ENCODE peak calls at places on chromosome 20, in eight cellular contexts. I is right lobe of liver; T is fibroblast of lung; A is psoas muscle; U is upper lobe of right lung; Y is sigmoid colon; X is cardiac muscle cell; O is effector memory CD4-positive, alpha-beta T cell. W is an unnamed sample. For H3K4me1, the result is how much of the 10 kb centered on the place peaks cover.

GRCh38 chr20:20102163-20102562 is 49.8 kb downstream of the CFAP61 start:
- DNase-seq in I (no peak), T (no peak), A (no peak), U (no peak), Y (no peak), X (no peak), O (no peak), W (no peak)

GRCh38 chr20:1952737-1953530 is 40.9 kb downstream of the PDYN start:
- DNase-seq in I (no peak), T (no peak), A (no peak), U (no peak), Y (peak), X (no peak), O (no peak), W (no peak)

GRCh38 chr20:23248524-23248923 is 102.1 kb upstream of the NXT1 start:
- DNase-seq in I (no peak), T (no peak), A (no peak), U (no peak), Y (no peak), X (no peak), O (no peak), W (no peak)

GRCh38 chr20:2109425-2110210 is 8.0 kb downstream of the STK35 start:
- DNase-seq in I (no peak), T (peak), A (peak), U (no peak), Y (peak), X (peak), O (no peak), W (no peak)

GRCh38 chr20:5844063-5844681 is 94.0 kb downstream of the SHLD1 start:
- DNase-seq in I (no peak), T (peak), A (no peak), U (no peak), Y (no peak), X (no peak), O (peak), W (no peak)

GRCh38 chr20:38805958-38806854 is 709 bp downstream of the PPP1R16B start:
- DNase-seq in I (no peak), T (no peak), A (no peak), U (peak), Y (no peak), X (peak), O (peak), W (peak)

GRCh38 chr20:46102940-46103339 is 13.2 kb upstream of the NCOA5 start:
- DNase-seq in I (no peak), T (no peak), A (no peak), U (no peak), Y (no peak), X (no peak), O (no peak), W (no peak)

GRCh38 chr20:10609276-10609675 is 64.5 kb downstream of the JAG1 start:
- DNase-seq in I (no peak), T (peak), A (peak), U (no peak), Y (peak), X (no peak), O (no peak), W (no peak)

GRCh38 chr20:38692436-38693411 is 31.6 kb upstream of the SLC32A1 start:
- DNase-seq in I (peak), T (peak), A (no peak), U (no peak), Y (no peak), X (peak), O (no peak), W (no peak)

GRCh38 chr20:57922701-57923100 is 212.9 kb upstream of the PMEPA1 start:
- DNase-seq in I (no peak), T (no peak), A (no peak), U (peak), Y (no peak), X (no peak), O (no peak), W (no peak)

DNA sequence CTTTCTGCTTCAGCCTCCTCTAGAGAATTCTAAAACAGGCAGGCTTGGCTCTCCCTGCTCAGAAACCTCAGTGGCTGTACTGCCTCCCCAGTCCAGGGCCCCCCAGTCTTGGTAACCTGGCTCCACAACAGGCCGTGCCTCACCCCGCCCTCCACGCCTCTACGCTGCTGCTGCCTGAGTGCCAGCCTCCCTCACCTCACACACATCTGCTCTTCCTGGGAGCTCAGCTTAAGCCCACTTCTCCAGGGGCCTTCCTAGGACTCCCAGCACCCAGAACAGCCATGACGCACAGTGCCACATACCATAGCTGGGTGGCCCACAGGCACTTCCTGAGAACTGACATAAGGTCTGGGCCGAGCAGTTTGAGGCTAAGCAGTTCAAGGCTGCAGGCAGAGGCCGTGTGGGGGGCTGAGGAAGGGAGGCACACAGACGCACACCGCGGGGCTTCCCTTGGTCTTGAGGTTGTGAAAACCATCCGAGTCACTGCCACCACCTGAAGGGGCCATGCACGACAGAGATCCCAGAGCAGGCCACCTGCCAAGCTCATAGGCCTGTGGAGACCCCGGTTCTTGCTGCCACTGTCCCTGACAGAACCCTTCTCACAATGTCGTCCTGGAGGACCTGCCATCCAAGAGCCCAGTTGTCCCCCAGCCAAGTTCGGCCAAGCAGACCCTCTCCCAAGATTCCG is 42.6 kb downstream of the DSTN start:
- DNase-seq in I (no peak), T (peak), A (no peak), U (peak), Y (peak), X (no peak), O (peak), W (peak)
- H3K27ac ChIP-seq in I (peak), T (peak), A (peak), U (peak), Y (peak), X (peak), O (peak), W (peak)

DNA sequence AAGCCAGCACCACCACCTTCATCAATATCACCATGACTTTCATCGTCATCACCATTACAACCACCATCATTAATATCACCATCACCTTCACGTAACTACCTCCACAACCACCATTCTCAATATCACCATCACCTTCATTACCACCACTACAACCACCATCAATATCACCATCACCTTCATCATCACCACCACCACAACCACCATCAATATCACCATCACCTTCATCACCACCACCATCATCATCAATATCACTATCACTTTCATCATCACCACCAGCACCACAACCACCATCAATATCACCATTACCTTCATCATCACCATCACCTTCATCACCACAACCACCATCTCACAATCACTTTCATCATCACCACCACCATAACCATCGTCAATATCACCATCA is 225.3 kb upstream of the SULF2 start:
- DNase-seq in I (no peak), T (no peak), A (no peak), U (no peak), Y (no peak), X (no peak), O (no peak), W (no peak)
- H3K4me1 ChIP-seq in I (under half), T (under half), A (under half), U (under half), Y (under half), X (under half), O (under half), W (under half)

GRCh38 chr20:56350842-56351241 is 7.9 kb upstream of the FAM210B start:
- DNase-seq in I (no peak), T (peak), A (no peak), U (no peak), Y (no peak), X (no peak), O (no peak), W (no peak)

GRCh38 chr20:56348306-56348695 is 10.5 kb upstream of the FAM210B start:
- DNase-seq in I (no peak), T (no peak), A (no peak), U (no peak), Y (no peak), X (no peak), O (no peak), W (no peak)

GRCh38 chr20:56345911-56346310 is 12.9 kb upstream of the FAM210B start:
- DNase-seq in I (no peak), T (no peak), A (no peak), U (no peak), Y (no peak), X (no peak), O (no peak), W (no peak)

GRCh38 chr20:56347628-56348305 is 11.0 kb upstream of the FAM210B start:
- DNase-seq in I (no peak), T (no peak), A (no peak), U (no peak), Y (no peak), X (no peak), O (no peak), W (no peak)

GRCh38 chr20:56348746-56349145 is 10.0 kb upstream of the FAM210B start:
- DNase-seq in I (no peak), T (peak), A (no peak), U (no peak), Y (no peak), X (no peak), O (no peak), W (no peak)
- H3K27ac ChIP-seq in I (no peak), T (no peak), A (no peak), U (no peak), Y (no peak), X (no peak), O (no peak), W (no peak)

DNA sequence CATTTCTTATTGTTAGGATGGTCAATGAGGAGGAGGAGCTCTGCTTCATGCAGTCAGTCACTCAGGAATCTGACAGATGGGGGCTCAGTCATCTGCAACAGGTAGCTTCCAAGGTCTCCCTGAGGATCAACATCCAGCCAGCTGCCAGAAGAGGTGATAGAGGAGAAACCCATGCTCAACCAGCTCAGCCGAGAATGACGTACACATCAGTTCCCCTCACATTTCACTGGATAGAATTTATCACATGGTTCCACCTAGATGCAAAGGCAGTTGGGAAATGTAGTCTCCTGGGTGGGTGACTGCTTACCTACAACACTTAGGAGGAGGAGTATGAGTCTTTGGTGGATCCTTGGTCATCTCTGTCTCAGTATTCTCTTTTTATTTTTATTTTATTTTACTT is 144.5 kb downstream of the CEBPB start:
- DNase-seq in I (no peak), T (peak), A (no peak), U (no peak), Y (peak), X (peak), O (no peak), W (peak)
- H3K4me1 ChIP-seq in I (under half), T (under half), A (under half), U (under half), Y (under half), X (under half), O (under half), W (half or more)

GRCh38 chr20:53916173-53916512 is 154.3 kb downstream of the BCAS1 start:
- DNase-seq in I (no peak), T (no peak), A (no peak), U (no peak), Y (no peak), X (no peak), O (no peak), W (no peak)

GRCh38 chr20:53918949-53919361 is 151.4 kb downstream of the BCAS1 start:
- DNase-seq in I (no peak), T (no peak), A (no peak), U (no peak), Y (no peak), X (peak), O (no peak), W (no peak)

GRCh38 chr20:53919886-53920285 is 150.5 kb downstream of the BCAS1 start:
- DNase-seq in I (no peak), T (no peak), A (no peak), U (no peak), Y (no peak), X (no peak), O (no peak), W (no peak)

GRCh38 chr20:53917145-53918009 is 153.0 kb downstream of the BCAS1 start:
- DNase-seq in I (no peak), T (peak), A (peak), U (no peak), Y (peak), X (no peak), O (no peak), W (peak)

DNA sequence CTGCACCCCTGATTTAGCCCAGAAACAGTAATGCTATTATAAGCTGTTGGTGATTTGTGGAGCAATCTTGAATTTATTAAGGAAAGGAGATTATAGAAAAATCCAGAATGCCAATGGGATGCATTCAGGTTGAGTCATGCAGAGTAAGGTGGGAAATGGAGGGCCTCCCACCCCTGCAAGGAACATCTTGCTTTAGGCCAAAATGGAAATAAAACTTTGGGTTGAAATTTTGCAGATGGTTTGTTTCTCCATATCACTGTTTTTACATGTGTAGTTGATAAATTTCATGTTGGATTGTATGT is 152.4 kb downstream of the BCAS1 start:
- DNase-seq in I (no peak), T (no peak), A (no peak), U (no peak), Y (no peak), X (no peak), O (no peak), W (no peak)
- H3K27ac ChIP-seq in I (no peak), T (peak), A (no peak), U (peak), Y (peak), X (peak), O (no peak), W (peak)

DNA sequence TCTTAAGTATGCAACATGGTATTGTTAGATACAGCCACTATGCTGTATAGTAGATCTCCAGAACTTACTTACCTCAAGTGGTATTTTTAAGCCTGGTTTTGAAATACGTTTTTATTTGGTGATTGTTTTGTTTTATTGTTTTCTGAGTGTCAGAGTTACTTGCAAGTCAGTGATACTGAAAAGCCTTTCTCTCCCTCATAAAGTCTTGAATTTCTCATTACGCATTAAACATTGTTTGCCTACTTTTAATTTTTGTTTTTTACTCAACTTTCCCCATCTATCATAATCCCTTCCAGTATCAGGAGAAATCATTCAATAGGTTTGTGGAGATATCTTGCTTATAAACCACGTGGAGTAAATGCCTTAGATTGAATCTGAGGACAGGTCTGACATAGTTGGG is 214.9 kb downstream of the DOK5 start:
- DNase-seq in I (no peak), T (no peak), A (no peak), U (no peak), Y (no peak), X (no peak), O (no peak), W (no peak)
- H3K4me1 ChIP-seq in I (under half), T (under half), A (under half), U (under half), Y (under half), X (under half), O (under half), W (under half)

DNA sequence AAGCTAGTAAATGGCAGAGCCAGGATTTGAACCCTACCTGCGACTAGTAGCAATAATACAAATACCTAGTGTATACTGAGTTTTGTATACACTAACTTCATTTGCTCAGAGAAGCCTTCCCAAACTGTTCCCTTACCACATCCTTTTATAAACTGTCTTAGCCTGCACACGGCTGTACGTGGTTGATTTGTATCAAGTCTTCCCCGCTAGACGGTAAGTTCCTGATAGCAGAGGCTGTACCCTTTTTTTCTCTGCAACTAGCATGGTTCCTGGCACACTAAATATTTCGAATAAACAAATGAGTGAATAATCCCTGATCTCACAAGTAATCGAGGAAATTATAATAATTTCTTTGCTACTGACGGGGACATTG is 636 bp downstream of the RTF2 start:
- DNase-seq in I (no peak), T (no peak), A (no peak), U (no peak), Y (no peak), X (no peak), O (no peak), W (no peak)
- H3K27ac ChIP-seq in I (peak), T (peak), A (peak), U (peak), Y (peak), X (peak), O (peak), W (peak)

W was measured in spleen.